ENCODE peak calls at places on chromosomes 16 and 17, in five cellular contexts. B, T, S, X and P are unnamed samples. For H3K9me3, the result is how much of the 10 kb centered on the place peaks cover.

GRCh38 chr16:73878616-73879015 is 418.0 kb upstream of the PSMD7 start:
- DNase-seq in S (peak), T (no peak), X (no peak), B (no peak), P (peak)

GRCh38 chr17:55263565-55264272 is 1.0 kb upstream of the HLF start:
- DNase-seq in T (no peak), B (no peak), S (no peak), X (no peak), P (no peak)

GRCh38 chr16:84308120-84308519 is 13.4 kb downstream of the WFDC1 start:
- DNase-seq in S (peak), X (peak), T (peak), B (no peak), P (no peak)

GRCh38 chr17:9116311-9116820 is 95.1 kb downstream of the NTN1 start:
- DNase-seq in X (no peak), T (no peak), B (no peak), S (no peak), P (no peak)

GRCh38 chr16:77304134-77304533 is 104.9 kb downstream of the SYCE1L start:
- DNase-seq in S (no peak), X (no peak), T (no peak), B (no peak), P (no peak)

GRCh38 chr17:28711723-28712036 is at the start of gene PROCA1:
- DNase-seq in S (no peak), X (no peak), B (no peak), T (no peak), P (no peak)

GRCh38 chr16:58488531-58488930 is 11.4 kb upstream of the NDRG4 start:
- DNase-seq in T (no peak), X (no peak), B (no peak), S (no peak), P (no peak)

GRCh38 chr17:13589658-13590057 is 12.1 kb downstream of the HS3ST3A1 start:
- DNase-seq in T (no peak), B (no peak), S (no peak), X (no peak), P (no peak)

GRCh38 chr17:57876866-57877237 is 27.0 kb upstream of the MRPS23 start:
- DNase-seq in S (no peak), B (no peak), X (no peak), T (no peak), P (no peak)

GRCh38 chr16:55035956-55036355 is 105.3 kb downstream of the IRX5 start:
- DNase-seq in T (peak), S (no peak), X (no peak), B (no peak), P (no peak)

GRCh38 chr16:82136956-82137818 is 32.8 kb downstream of the MPHOSPH6 start:
- DNase-seq in B (no peak), S (no peak), T (no peak), X (no peak), P (no peak)

GRCh38 chr17:16872836-16873653 is 98.9 kb downstream of the TNFRSF13B start:
- DNase-seq in S (peak), T (peak), B (no peak), X (peak), P (no peak)

GRCh38 chr16:79865918-79866317 is 265.4 kb upstream of the MAF start:
- DNase-seq in B (no peak), T (no peak), X (no peak), S (no peak), P (no peak)

GRCh38 chr17:21300601-21301571 is 16.4 kb downstream of the MAP2K3 start:
- DNase-seq in B (no peak), S (no peak), T (no peak), X (peak), P (no peak)

GRCh38 chr16:1537138-1537577 is 3.7 kb downstream of the TMEM204 start:
- DNase-seq in S (no peak), X (peak), T (peak), B (no peak), P (no peak)

DNA sequence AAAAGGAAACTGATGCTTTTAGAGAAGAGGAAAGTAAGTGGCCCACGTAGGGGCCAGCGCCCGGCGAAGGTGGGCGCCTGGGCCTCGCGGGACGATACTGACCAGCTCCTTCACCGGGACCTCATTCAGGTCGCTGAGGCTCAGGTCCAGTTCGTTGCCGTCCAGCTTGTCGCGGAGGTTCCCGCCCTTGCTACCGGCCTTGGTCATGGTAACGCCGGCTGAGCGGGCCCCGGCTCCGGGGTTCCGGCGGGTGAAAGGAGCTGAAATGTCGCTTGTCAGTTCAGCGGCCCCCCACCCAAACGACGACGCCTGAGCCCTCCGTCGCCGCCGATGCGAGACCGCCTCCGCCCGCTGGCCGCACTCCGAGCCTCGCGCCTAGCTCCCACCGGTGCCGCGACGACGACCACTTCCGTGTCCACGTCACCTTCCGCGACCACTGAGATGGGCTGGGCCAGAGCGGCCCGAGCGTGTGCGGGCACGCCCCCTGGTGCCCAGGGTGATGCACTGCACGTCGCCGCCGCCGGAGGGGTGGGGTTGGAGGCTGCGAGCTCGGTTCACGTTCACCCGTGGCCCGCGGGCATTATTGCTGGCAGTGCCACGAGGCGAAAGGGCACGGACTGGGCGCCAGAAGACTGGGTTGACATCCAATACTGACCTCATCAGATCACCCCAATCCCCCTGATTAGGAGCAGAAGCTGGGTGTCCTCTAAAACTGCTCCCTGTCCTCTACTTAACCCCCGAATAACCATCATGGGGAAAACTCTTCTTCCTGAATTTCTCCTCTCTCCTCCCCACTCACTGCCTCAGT is at the start of gene LRRC59:
- DNase-seq in T (peak), X (peak), B (peak), S (peak), P (peak)
- H3K9me3 ChIP-seq in T (under half), X (under half), B (under half), S (under half), P (under half)

DNA sequence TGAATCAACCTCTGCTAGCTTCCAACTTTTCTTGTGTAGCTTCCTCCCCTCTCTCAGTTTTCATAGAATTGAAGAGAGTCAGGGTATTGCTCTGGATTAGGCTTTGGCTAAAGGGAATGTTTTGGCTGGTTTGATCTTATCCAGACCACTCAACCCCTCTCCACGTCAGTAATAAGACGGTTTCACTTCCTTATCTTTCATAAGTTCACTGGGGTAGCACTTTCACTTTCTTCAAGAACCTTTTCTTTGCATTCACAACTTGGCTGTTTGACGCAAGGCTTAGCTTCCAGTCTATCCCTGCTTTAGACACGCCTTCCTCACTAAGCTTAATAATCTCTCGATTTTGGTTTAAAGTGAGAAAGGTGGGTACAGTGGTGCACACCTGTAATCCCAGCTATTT is 29.7 kb upstream of the OR1A2 start:
- DNase-seq in X (no peak), B (no peak), S (no peak), T (no peak), P (peak)
- H3K9me3 ChIP-seq in X (under half), B (under half), S (under half), T (under half), P (under half)

GRCh38 chr17:22514315-22514714 is 822.0 kb downstream of the KCNJ18 start:
- DNase-seq in X (no peak), B (no peak), T (no peak), S (no peak), P (no peak)
- H3K9me3 ChIP-seq in X (half or more), B (under half), T (under half), S (under half), P (under half)

GRCh38 chr16:24568392-24568791 is 29.0 kb downstream of the RBBP6 start:
- DNase-seq in T (no peak), S (peak), B (no peak), X (no peak), P (no peak)

GRCh38 chr16:24577167-24577566 is 37.8 kb downstream of the RBBP6 start:
- DNase-seq in S (no peak), T (no peak), B (no peak), X (no peak), P (no peak)

GRCh38 chr16:24573141-24573540 is 33.8 kb downstream of the RBBP6 start:
- DNase-seq in T (no peak), B (no peak), S (no peak), X (no peak), P (no peak)

GRCh38 chr16:24572069-24572468 is 32.7 kb downstream of the RBBP6 start:
- DNase-seq in T (no peak), B (no peak), S (no peak), X (no peak), P (no peak)
- H3K9me3 ChIP-seq in T (under half), B (under half), S (under half), X (under half), P (under half)

GRCh38 chr16:35745821-35746248 is 2286.4 kb downstream of the TP53TG3F start:
- DNase-seq in X (peak), T (no peak), B (no peak), S (no peak), P (no peak)
- H3K9me3 ChIP-seq in X (half or more), T (under half), B (under half), S (under half), P (under half)